ENCODE peak calls at places on chromosomes 16 and 17, in eight cellular contexts. Y, V, H, K, X, B, T and G are unnamed samples.

GRCh38 chr17:33451221-33451620 is 158.1 kb upstream of the ASIC2 start:
- DNase-seq in H (peak; percentile 84), X (no peak), Y (no peak), V (no peak), B (no peak), K (no peak), T (no peak), G (no peak)

GRCh38 chr16:89364603-89365002 is 125.8 kb downstream of the ANKRD11 start:
- DNase-seq in H (no peak), V (no peak), B (no peak), T (no peak), Y (no peak), K (peak; percentile 74), X (no peak), G (no peak)

GRCh38 chr17:61399131-61400057 is at the start of gene TBX2:
- DNase-seq in Y (peak; percentile 88), X (no peak), B (peak; percentile 78), T (no peak), V (peak; percentile 87), K (peak; percentile 92), H (no peak), G (no peak)

GRCh38 chr17:61421460-61421859 is 21.8 kb downstream of the TBX2 start:
- DNase-seq in X (no peak), K (no peak), T (no peak), H (no peak), Y (no peak), V (no peak), B (no peak), G (no peak)

GRCh38 chr17:1634841-1635650 is 6.4 kb upstream of the SLC43A2 start:
- DNase-seq in K (no peak), V (no peak), Y (no peak), B (no peak), H (no peak), X (no peak), T (no peak), G (no peak)

GRCh38 chr17:62725791-62726249 is 82.3 kb downstream of the MARCHF10 start:
- DNase-seq in H (no peak), T (no peak), K (no peak), Y (no peak), B (no peak), X (no peak), V (no peak), G (peak; percentile 32)

GRCh38 chr16:78479723-78480122 is 380.3 kb downstream of the WWOX start:
- DNase-seq in X (no peak), K (no peak), B (no peak), V (no peak), H (no peak), T (no peak), Y (no peak), G (no peak)

GRCh38 chr17:30961213-30962188 is 9.3 kb upstream of the RNF135 start:
- DNase-seq in H (no peak), T (no peak), V (no peak), X (peak; percentile 64), Y (no peak), K (peak; percentile 68), B (peak; percentile 17), G (peak; percentile 63)

GRCh38 chr17:77160877-77161530 is 20.2 kb downstream of the SEC14L1 start:
- DNase-seq in V (no peak), Y (no peak), X (no peak), B (no peak), T (no peak), H (no peak), K (peak; percentile 41), G (no peak)

GRCh38 chr17:40458001-40458791 is 14.9 kb downstream of the IGFBP4 start:
- DNase-seq in B (no peak), V (no peak), T (no peak), H (peak; percentile 78), Y (no peak), K (peak; percentile 94), X (no peak), G (no peak)

GRCh38 chr17:79356839-79357447 is 253.9 kb downstream of the RBFOX3 start:
- DNase-seq in X (no peak), V (no peak), B (no peak), T (no peak), H (no peak), Y (no peak), K (no peak), G (no peak)

GRCh38 chr17:72115789-72116520 is 4.9 kb upstream of the SOX9 start:
- DNase-seq in H (no peak), V (no peak), Y (no peak), X (no peak), T (no peak), B (peak; percentile 78), K (no peak), G (no peak)
- H3K4me3 ChIP-seq in H (no peak overlapping the region), V (no peak overlapping the region), Y (no peak overlapping the region), X (no peak overlapping the region), T (no peak overlapping the region), B (peak overlapping the region; percentile 83), K (no peak overlapping the region), G (no peak overlapping the region)

GRCh38 chr16:86637744-86638143 is 59.4 kb downstream of the FOXL1 start:
- DNase-seq in V (no peak), H (no peak), B (no peak), Y (no peak), K (no peak), X (no peak), T (no peak), G (no peak)

GRCh38 chr16:86640265-86640843 is 62.0 kb downstream of the FOXL1 start:
- DNase-seq in K (no peak), Y (no peak), T (no peak), X (no peak), V (no peak), B (no peak), H (no peak), G (no peak)

GRCh38 chr16:86638642-86639041 is 60.3 kb downstream of the FOXL1 start:
- DNase-seq in B (no peak), K (no peak), T (no peak), V (no peak), H (no peak), Y (no peak), X (no peak), G (no peak)

GRCh38 chr16:86642084-86642483 is 63.7 kb downstream of the FOXL1 start:
- DNase-seq in T (peak; percentile 23), H (no peak), X (no peak), Y (no peak), K (no peak), V (no peak), B (no peak), G (no peak)

GRCh38 chr16:86639354-86639753 is 61.0 kb downstream of the FOXL1 start:
- DNase-seq in V (no peak), Y (no peak), T (no peak), X (no peak), B (no peak), K (no peak), H (no peak), G (no peak)
- H3K4me3 ChIP-seq in V (no peak overlapping the region), Y (no peak overlapping the region), T (no peak overlapping the region), X (no peak overlapping the region), B (no peak overlapping the region), K (no peak overlapping the region), H (no peak overlapping the region), G (no peak overlapping the region)

GRCh38 chr16:83956336-83957289 is 3.6 kb downstream of the OSGIN1 start:
- DNase-seq in Y (peak; percentile 54), T (peak; percentile 75), B (peak; percentile 91), K (peak; percentile 75), V (peak; percentile 63), X (peak; percentile 61), H (no peak), G (peak; percentile 87)

GRCh38 chr16:83953796-83954576 is 946 bp downstream of the OSGIN1 start:
- DNase-seq in T (peak; percentile 72), V (no peak), X (no peak), Y (no peak), B (peak; percentile 66), H (no peak), K (peak; percentile 63), G (peak; percentile 72)

GRCh38 chr16:83952940-83953795 is at the start of gene OSGIN1:
- DNase-seq in K (peak; percentile 99), V (peak; percentile 97), B (peak; percentile 54), T (peak; percentile 93), H (peak; percentile 85), X (peak; percentile 52), Y (peak; percentile 93), G (peak; percentile 95)

GRCh38 chr16:83955218-83956130 is 2.4 kb downstream of the OSGIN1 start:
- DNase-seq in V (no peak), X (no peak), H (no peak), B (no peak), K (peak; percentile 57), Y (no peak), T (no peak), G (no peak)

GRCh38 chr16:83954577-83955016 is 1.6 kb downstream of the OSGIN1 start:
- DNase-seq in X (no peak), K (peak; percentile 81), H (no peak), T (peak; percentile 54), V (peak; percentile 58), B (peak; percentile 48), Y (peak; percentile 26), G (peak; percentile 39)
- H3K4me3 ChIP-seq in X (no peak overlapping the region), K (peak overlapping the region; percentile 81), H (peak overlapping the region; percentile 68), T (peak overlapping the region; percentile 66), V (peak overlapping the region; percentile 62), B (no peak overlapping the region), Y (peak overlapping the region; percentile 54), G (no peak overlapping the region)

DNA sequence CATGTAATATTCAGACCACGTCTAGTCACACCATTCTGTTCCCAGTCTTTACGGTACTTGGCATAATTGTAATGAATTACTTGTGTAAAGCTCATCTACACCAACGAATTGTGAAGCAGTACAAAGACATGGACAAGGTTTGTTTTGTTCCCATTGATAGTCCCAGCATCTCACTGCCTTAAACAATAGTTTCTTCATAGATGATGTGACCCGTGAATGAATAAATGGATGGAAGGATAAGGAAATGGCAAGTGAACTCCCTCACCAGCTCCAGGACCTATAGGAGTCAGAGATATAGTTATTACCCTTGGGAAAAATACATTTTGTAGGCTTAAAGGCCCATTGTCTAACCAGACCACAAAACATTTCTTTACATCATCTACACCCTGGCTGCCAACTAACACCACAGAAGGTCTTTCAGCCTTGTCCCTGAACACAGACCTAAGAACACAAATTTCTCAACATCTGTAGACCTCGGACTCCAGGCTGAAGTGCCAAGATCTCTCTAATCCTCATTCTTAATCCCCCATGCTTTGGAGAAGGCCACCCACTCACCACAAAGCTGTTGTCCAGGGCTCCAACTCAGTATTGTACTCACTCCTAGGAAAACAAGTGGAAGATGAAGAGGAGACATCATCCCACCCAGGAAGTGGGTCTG is 38.2 kb downstream of the MAF start:
- DNase-seq in B (no peak), K (no peak), V (no peak), T (no peak), X (no peak), H (no peak), Y (no peak), G (no peak)
- H3K4me3 ChIP-seq in B (no peak overlapping the region), K (no peak overlapping the region), V (no peak overlapping the region), T (no peak overlapping the region), X (no peak overlapping the region), H (no peak overlapping the region), Y (no peak overlapping the region), G (no peak overlapping the region)

DNA sequence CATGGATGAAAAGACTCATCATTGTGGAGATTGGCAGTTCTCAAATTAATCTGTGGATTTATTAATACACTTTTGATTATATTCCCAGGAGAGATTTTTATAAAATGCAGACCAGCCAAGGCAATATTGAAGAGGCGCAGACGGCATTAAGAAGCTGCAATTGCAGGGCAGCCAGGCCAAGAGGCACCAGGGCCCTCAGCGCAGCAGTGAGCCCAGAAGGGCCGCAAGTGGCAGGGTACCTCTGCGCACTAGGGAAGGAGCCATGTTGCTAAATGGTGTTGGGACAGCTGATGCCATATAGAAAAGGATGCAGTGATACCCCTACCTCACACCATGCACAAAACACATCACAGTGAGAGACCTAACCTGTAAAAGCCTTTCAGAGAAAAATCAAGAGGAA is 36.6 kb upstream of the CHMP6 start:
- DNase-seq in X (no peak), Y (no peak), K (no peak), T (no peak), H (no peak), B (no peak), V (no peak), G (no peak)
- H3K4me3 ChIP-seq in X (no peak overlapping the region), Y (no peak overlapping the region), K (no peak overlapping the region), T (no peak overlapping the region), H (no peak overlapping the region), B (no peak overlapping the region), V (no peak overlapping the region), G (no peak overlapping the region)